ENCODE peak calls at places on chromosomes 5 and 9, in seven cellular contexts. X is DND-41, W is left ventricle myocardium inferior, G is fibroblast of the aortic adventitia, E is foreskin keratinocyte, V is BJ, N is fibroblast of lung. F is an unnamed sample.
A peak's percentile ranks its signal among the peaks of the same experiment; 100 is the strongest.

GRCh38 chr9:73838871-73839270 is 658.3 kb upstream of the RORB start:
- DNase-seq in X (no peak), W (no peak), G (no peak), E (no peak), V (no peak), N (no peak), F (no peak)

GRCh38 chr5:1447772-1448361 is 2.6 kb upstream of the SLC6A3 start:
- DNase-seq in X (peak; percentile 88), W (no peak), G (no peak), E (no peak), V (no peak), N (no peak), F (no peak)

GRCh38 chr9:126348911-126349550 is 22.4 kb downstream of the MVB12B start:
- DNase-seq in X (no peak), W (no peak), G (no peak), E (no peak), V (no peak), N (no peak), F (no peak)

GRCh38 chr5:101018299-101018698 is 115.2 kb upstream of the ST8SIA4 start:
- DNase-seq in X (no peak), W (no peak), G (no peak), E (no peak), V (no peak), N (peak; percentile 43), F (no peak)

GRCh38 chr9:87336914-87337333 is 160.7 kb upstream of the DAPK1 start:
- DNase-seq in X (peak; percentile 16), W (no peak), G (peak; percentile 92), E (peak; percentile 72), V (no peak), N (peak; percentile 77), F (no peak)

GRCh38 chr5:176492431-176492830 is 44.2 kb downstream of the FAF2 start:
- DNase-seq in X (no peak), W (no peak), G (peak; percentile 13), E (peak; percentile 94), V (no peak), N (peak; percentile 67), F (no peak)

GRCh38 chr5:149732500-149733128 is 2.5 kb downstream of the PPARGC1B start:
- DNase-seq in X (no peak), W (peak; percentile 58), G (no peak), E (peak; percentile 45), V (no peak), N (no peak), F (no peak)

GRCh38 chr9:19922476-19923118 is 133.8 kb upstream of the SLC24A2 start:
- DNase-seq in X (peak; percentile 13), W (no peak), G (peak; percentile 66), E (peak; percentile 58), V (no peak), N (peak; percentile 38), F (no peak)

GRCh38 chr5:56299212-56299611 is 66.1 kb upstream of the ANKRD55 start:
- DNase-seq in X (no peak), W (peak; percentile 33), G (no peak), E (no peak), V (no peak), N (no peak), F (no peak)

GRCh38 chr9:133160742-133161541 is 2.8 kb downstream of the GBGT1 start:
- DNase-seq in X (peak; percentile 43), W (peak; percentile 69), G (peak; percentile 59), E (peak; percentile 49), V (no peak), N (peak; percentile 48), F (no peak)

GRCh38 chr9:125990186-125990792 is 243.1 kb downstream of the PBX3 start:
- DNase-seq in X (no peak), W (no peak), G (no peak), E (no peak), V (no peak), N (no peak), F (no peak)

GRCh38 chr5:180366303-180366702 is 13.2 kb upstream of the GFPT2 start:
- DNase-seq in X (no peak), W (no peak), G (no peak), E (no peak), V (no peak), N (peak; percentile 17), F (no peak)

GRCh38 chr9:129880654-129881546 is 45.6 kb downstream of the USP20 start:
- DNase-seq in X (no peak), W (no peak), G (no peak), E (no peak), V (no peak), N (peak; percentile 9), F (no peak)

GRCh38 chr5:169914766-169915165 is 65.5 kb downstream of the INSYN2B start:
- DNase-seq in X (peak; percentile 8), W (peak; percentile 56), G (peak; percentile 33), E (no peak), V (no peak), N (peak; percentile 60), F (no peak)

GRCh38 chr5:159341914-159342313 is 11.6 kb upstream of the IL12B start:
- DNase-seq in X (peak; percentile 79), W (peak; percentile 38), G (peak; percentile 76), E (peak; percentile 82), V (peak; percentile 50), N (peak; percentile 80), F (no peak)

GRCh38 chr9:98810106-98810840 is 2.8 kb downstream of the GALNT12 start:
- DNase-seq in X (no peak), W (no peak), G (peak; percentile 53), E (no peak), V (no peak), N (peak; percentile 27), F (no peak)

GRCh38 chr5:59769832-59770231 is 123.7 kb downstream of the PDE4D start:
- DNase-seq in X (no peak), W (no peak), G (no peak), E (no peak), V (no peak), N (peak; percentile 36), F (no peak)

GRCh38 chr9:132141364-132141947 is 20.4 kb upstream of the NTNG2 start:
- DNase-seq in X (no peak), W (no peak), G (peak; percentile 19), E (peak; percentile 7), V (no peak), N (peak; percentile 25), F (no peak)

GRCh38 chr9:98890256-98890655 is 53.5 kb upstream of the COL15A1 start:
- DNase-seq in X (no peak), W (no peak), G (no peak), E (no peak), V (no peak), N (no peak), F (no peak)

GRCh38 chr5:169656125-169656990 is 19.3 kb downstream of the DOCK2 start:
- DNase-seq in X (no peak), W (peak; percentile 22), G (peak; percentile 16), E (no peak), V (no peak), N (peak; percentile 46), F (no peak)